ENCODE peak calls at places on chromosome X, in four cellular contexts. One of them, this sample, is unnamed.
A peak's percentile ranks its signal among the peaks of the same experiment; 100 is the strongest.

GRCh38 chrX:1392376-1393130 is 640 bp upstream of the SLC25A6 start:
- DNase-seq in upper lobe of left lung: peak; percentile 96
- DNase-seq in uterus: no peak
- DNase-seq in Peyer's patch: peak; percentile 74
- DNase-seq in this sample: peak; percentile 91

GRCh38 chrX:15340867-15341266 is 5.5 kb upstream of the PIGA start:
- DNase-seq in uterus: no peak
- DNase-seq in Peyer's patch: no peak
- DNase-seq in upper lobe of left lung: no peak
- DNase-seq in this sample: no peak

GRCh38 chrX:17923546-17923945 is 62.4 kb upstream of the RAI2 start:
- DNase-seq in uterus: no peak
- DNase-seq in Peyer's patch: no peak
- DNase-seq in upper lobe of left lung: no peak
- DNase-seq in this sample: no peak

GRCh38 chrX:46912673-46913491 is 661 bp downstream of the JADE3 start:
- DNase-seq in Peyer's patch: peak; percentile 64
- DNase-seq in upper lobe of left lung: peak; percentile 83
- DNase-seq in uterus: peak; percentile 23
- DNase-seq in this sample: no peak

GRCh38 chrX:144896323-144896722 is 351.0 kb upstream of the SPANXN1 start:
- DNase-seq in uterus: no peak
- DNase-seq in upper lobe of left lung: no peak
- DNase-seq in Peyer's patch: no peak
- DNase-seq in this sample: no peak

GRCh38 chrX:52341493-52341892 is 27.3 kb upstream of the XAGE2 start:
- DNase-seq in upper lobe of left lung: no peak
- DNase-seq in Peyer's patch: no peak
- DNase-seq in uterus: no peak
- DNase-seq in this sample: no peak

GRCh38 chrX:129361566-129361965 is 161.7 kb downstream of the SMARCA1 start:
- DNase-seq in uterus: no peak
- DNase-seq in Peyer's patch: no peak
- DNase-seq in upper lobe of left lung: no peak
- DNase-seq in this sample: no peak

GRCh38 chrX:56812515-56813105 is 83.6 kb downstream of the NBDY start:
- DNase-seq in Peyer's patch: no peak
- DNase-seq in uterus: no peak
- DNase-seq in upper lobe of left lung: no peak
- DNase-seq in this sample: peak; percentile 76

GRCh38 chrX:25941559-25942250 is 196.4 kb upstream of the MAGEB18 start:
- DNase-seq in uterus: no peak
- DNase-seq in Peyer's patch: no peak
- DNase-seq in upper lobe of left lung: no peak
- DNase-seq in this sample: no peak

GRCh38 chrX:57929373-57929772 is 19.1 kb upstream of the ZXDA start:
- DNase-seq in uterus: no peak
- DNase-seq in Peyer's patch: no peak
- DNase-seq in upper lobe of left lung: no peak
- DNase-seq in this sample: no peak
- TF ChIP-seq CTCF in uterus: peak; percentile 36
- TF ChIP-seq CTCF in Peyer's patch: peak; percentile 28
- TF ChIP-seq CTCF in upper lobe of left lung: no peak
- TF ChIP-seq CTCF in this sample: no peak

GRCh38 chrX:40749874-40750273 is 14.5 kb upstream of the MED14 start:
- DNase-seq in Peyer's patch: no peak
- DNase-seq in uterus: no peak
- DNase-seq in upper lobe of left lung: no peak
- DNase-seq in this sample: no peak
- H3K4me3 ChIP-seq in Peyer's patch: no peak overlapping the region
- H3K4me3 ChIP-seq in uterus: no peak overlapping the region
- H3K4me3 ChIP-seq in upper lobe of left lung: no peak overlapping the region
- H3K4me3 ChIP-seq in this sample: no peak overlapping the region

GRCh38 chrX:147710301-147710700 is 201.4 kb upstream of the FMR1 start:
- DNase-seq in Peyer's patch: no peak
- DNase-seq in upper lobe of left lung: no peak
- DNase-seq in uterus: no peak
- DNase-seq in this sample: no peak
- TF ChIP-seq POLR2A in Peyer's patch: no peak
- TF ChIP-seq POLR2A in upper lobe of left lung: no peak
- TF ChIP-seq POLR2A in uterus: no peak
- TF ChIP-seq POLR2A in this sample: no peak

GRCh38 chrX:74537011-74537390 is 77.4 kb downstream of the RLIM start:
- DNase-seq in upper lobe of left lung: no peak
- DNase-seq in Peyer's patch: no peak
- DNase-seq in uterus: peak; percentile 57
- DNase-seq in this sample: no peak

GRCh38 chrX:74535211-74535621 is 79.2 kb downstream of the RLIM start:
- DNase-seq in upper lobe of left lung: no peak
- DNase-seq in Peyer's patch: peak; percentile 52
- DNase-seq in uterus: no peak
- DNase-seq in this sample: no peak

GRCh38 chrX:74534569-74535038 is 79.8 kb downstream of the RLIM start:
- DNase-seq in upper lobe of left lung: no peak
- DNase-seq in uterus: no peak
- DNase-seq in Peyer's patch: no peak
- DNase-seq in this sample: no peak

GRCh38 chrX:74535633-74536141 is 78.7 kb downstream of the RLIM start:
- DNase-seq in upper lobe of left lung: peak; percentile 87
- DNase-seq in Peyer's patch: peak; percentile 85
- DNase-seq in uterus: peak; percentile 80
- DNase-seq in this sample: peak; percentile 88

DNA sequence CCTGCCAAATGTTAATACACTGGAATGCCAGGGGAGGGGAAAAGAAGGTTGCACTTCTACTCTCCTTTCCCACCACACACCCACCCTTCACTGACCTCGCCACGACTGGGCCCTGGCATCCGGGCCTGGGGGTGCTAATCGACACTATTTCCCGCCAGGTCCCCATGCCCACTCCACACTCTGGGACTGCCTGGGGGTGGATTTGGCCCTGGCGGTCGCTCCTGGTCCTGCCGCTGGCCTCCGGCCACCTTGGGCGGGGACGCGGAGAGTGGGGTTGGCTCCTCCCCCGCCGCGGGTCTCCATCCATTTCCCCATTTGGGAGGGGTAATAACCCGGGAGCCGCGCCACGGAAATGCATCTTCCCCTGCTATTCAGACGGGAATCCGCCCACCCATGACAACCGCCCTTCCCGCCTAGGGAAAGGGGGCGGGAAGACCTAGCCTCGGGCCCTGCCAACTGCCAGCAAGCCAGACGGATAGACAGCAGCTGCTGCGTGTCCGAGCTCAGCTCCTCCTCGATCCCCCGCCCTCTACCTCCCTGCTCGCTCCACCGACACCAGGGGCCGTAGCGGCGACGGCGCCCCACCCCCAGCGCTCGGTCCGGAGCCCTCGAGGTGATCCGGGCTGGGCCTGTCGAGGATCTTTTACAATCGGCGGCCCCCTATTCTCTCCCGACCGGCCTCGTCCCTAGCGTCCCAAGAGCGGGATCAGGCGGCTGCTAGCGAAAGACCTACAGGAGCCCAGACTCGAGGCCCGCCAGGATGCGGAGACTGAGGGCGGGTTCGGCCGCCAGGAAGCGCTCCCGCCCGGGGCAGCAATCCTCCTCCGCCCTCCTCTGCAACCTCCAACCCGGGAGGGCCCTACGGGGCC is 78.0 kb downstream of the RLIM start:
- DNase-seq in uterus: peak; percentile 90
- DNase-seq in Peyer's patch: peak; percentile 83
- DNase-seq in upper lobe of left lung: peak; percentile 94
- DNase-seq in this sample: peak; percentile 21
- TF ChIP-seq CTCF in uterus: no peak
- TF ChIP-seq CTCF in Peyer's patch: peak; percentile 50
- TF ChIP-seq CTCF in upper lobe of left lung: peak; percentile 75
- TF ChIP-seq CTCF in this sample: no peak

This sample was measured in lower leg skin.